ENCODE peak calls at places on chromosomes 4 and X, in seven cellular contexts. One of them, this sample, is unnamed.

GRCh38 chr4:80266902-80267380 is 477 bp downstream of the FGF5 start:
- DNase-seq in WTC11: peak
- DNase-seq in EL: peak
- DNase-seq in A172: peak
- DNase-seq in activated CD4-positive, CD25-positive, alpha-beta regulatory T cell: no peak
- DNase-seq in ecto neural progenitor cell: no peak
- DNase-seq in T47D: no peak
- DNase-seq in this sample: no peak

GRCh38 chr4:122163301-122163700 is 11.2 kb downstream of the BLTP1 start:
- DNase-seq in WTC11: no peak
- DNase-seq in EL: no peak
- DNase-seq in A172: no peak
- DNase-seq in activated CD4-positive, CD25-positive, alpha-beta regulatory T cell: no peak
- DNase-seq in ecto neural progenitor cell: no peak
- DNase-seq in T47D: no peak
- DNase-seq in this sample: no peak

GRCh38 chr4:177159600-177159999 is 150.1 kb upstream of the NEIL3 start:
- DNase-seq in WTC11: no peak
- DNase-seq in EL: no peak
- DNase-seq in A172: no peak
- DNase-seq in activated CD4-positive, CD25-positive, alpha-beta regulatory T cell: no peak
- DNase-seq in ecto neural progenitor cell: no peak
- DNase-seq in T47D: no peak
- DNase-seq in this sample: no peak

GRCh38 chrX:48761674-48762471 is at the start of gene GLOD5:
- DNase-seq in WTC11: peak
- DNase-seq in EL: no peak
- DNase-seq in A172: peak
- DNase-seq in activated CD4-positive, CD25-positive, alpha-beta regulatory T cell: no peak
- DNase-seq in ecto neural progenitor cell: peak
- DNase-seq in T47D: peak
- DNase-seq in this sample: no peak

GRCh38 chr4:2817701-2818350 is 24.9 kb downstream of the SH3BP2 start:
- DNase-seq in WTC11: peak
- DNase-seq in EL: peak
- DNase-seq in A172: no peak
- DNase-seq in activated CD4-positive, CD25-positive, alpha-beta regulatory T cell: no peak
- DNase-seq in ecto neural progenitor cell: peak
- DNase-seq in T47D: peak
- DNase-seq in this sample: no peak

GRCh38 chrX:70087857-70088256 is 25.6 kb downstream of the OTUD6A start:
- DNase-seq in WTC11: no peak
- DNase-seq in EL: peak
- DNase-seq in A172: no peak
- DNase-seq in activated CD4-positive, CD25-positive, alpha-beta regulatory T cell: no peak
- DNase-seq in ecto neural progenitor cell: no peak
- DNase-seq in T47D: no peak
- DNase-seq in this sample: no peak

GRCh38 chrX:20521245-20521644 is 254.5 kb upstream of the RPS6KA3 start:
- DNase-seq in WTC11: no peak
- DNase-seq in EL: peak
- DNase-seq in A172: peak
- DNase-seq in activated CD4-positive, CD25-positive, alpha-beta regulatory T cell: no peak
- DNase-seq in ecto neural progenitor cell: no peak
- DNase-seq in T47D: no peak
- DNase-seq in this sample: no peak

GRCh38 chrX:40877869-40878268 is 142.5 kb upstream of the MED14 start:
- DNase-seq in WTC11: no peak
- DNase-seq in EL: peak
- DNase-seq in A172: no peak
- DNase-seq in activated CD4-positive, CD25-positive, alpha-beta regulatory T cell: no peak
- DNase-seq in ecto neural progenitor cell: no peak
- DNase-seq in T47D: no peak
- DNase-seq in this sample: peak

GRCh38 chr4:84028340-84028739 is 470.8 kb downstream of the NKX6-1 start:
- DNase-seq in WTC11: peak
- DNase-seq in EL: no peak
- DNase-seq in A172: no peak
- DNase-seq in activated CD4-positive, CD25-positive, alpha-beta regulatory T cell: no peak
- DNase-seq in ecto neural progenitor cell: no peak
- DNase-seq in T47D: no peak
- DNase-seq in this sample: no peak

GRCh38 chr4:148694702-148695101 is 252.5 kb upstream of the NR3C2 start:
- DNase-seq in WTC11: no peak
- DNase-seq in EL: no peak
- DNase-seq in A172: no peak
- DNase-seq in activated CD4-positive, CD25-positive, alpha-beta regulatory T cell: no peak
- DNase-seq in ecto neural progenitor cell: no peak
- DNase-seq in T47D: no peak
- DNase-seq in this sample: no peak

GRCh38 chr4:145580906-145581305 is 38.3 kb upstream of the MMAA start:
- DNase-seq in WTC11: no peak
- DNase-seq in EL: no peak
- DNase-seq in A172: no peak
- DNase-seq in activated CD4-positive, CD25-positive, alpha-beta regulatory T cell: no peak
- DNase-seq in ecto neural progenitor cell: no peak
- DNase-seq in T47D: no peak
- DNase-seq in this sample: no peak

GRCh38 chr4:8182858-8183725 is 16.0 kb upstream of the SH3TC1 start:
- DNase-seq in WTC11: no peak
- DNase-seq in EL: peak
- DNase-seq in A172: peak
- DNase-seq in activated CD4-positive, CD25-positive, alpha-beta regulatory T cell: no peak
- DNase-seq in ecto neural progenitor cell: no peak
- DNase-seq in T47D: no peak
- DNase-seq in this sample: no peak

GRCh38 chr4:158020734-158021346 is 152.0 kb downstream of the GASK1B start:
- DNase-seq in WTC11: no peak
- DNase-seq in EL: peak
- DNase-seq in A172: peak
- DNase-seq in activated CD4-positive, CD25-positive, alpha-beta regulatory T cell: no peak
- DNase-seq in ecto neural progenitor cell: no peak
- DNase-seq in T47D: no peak
- DNase-seq in this sample: no peak

GRCh38 chr4:11428701-11429571 is at the start of gene HS3ST1:
- DNase-seq in WTC11: peak
- DNase-seq in EL: no peak
- DNase-seq in A172: no peak
- DNase-seq in activated CD4-positive, CD25-positive, alpha-beta regulatory T cell: peak
- DNase-seq in ecto neural progenitor cell: peak
- DNase-seq in T47D: no peak
- DNase-seq in this sample: no peak

GRCh38 chrX:31260351-31260750 is 188.5 kb upstream of the FTHL17 start:
- DNase-seq in WTC11: no peak
- DNase-seq in EL: no peak
- DNase-seq in A172: no peak
- DNase-seq in activated CD4-positive, CD25-positive, alpha-beta regulatory T cell: no peak
- DNase-seq in ecto neural progenitor cell: no peak
- DNase-seq in T47D: no peak
- DNase-seq in this sample: no peak

GRCh38 chr4:7238300-7238960 is 46.1 kb downstream of the SORCS2 start:
- DNase-seq in WTC11: peak
- DNase-seq in EL: no peak
- DNase-seq in A172: no peak
- DNase-seq in activated CD4-positive, CD25-positive, alpha-beta regulatory T cell: no peak
- DNase-seq in ecto neural progenitor cell: no peak
- DNase-seq in T47D: no peak
- DNase-seq in this sample: no peak

GRCh38 chr4:20432098-20432497 is 180.4 kb downstream of the SLIT2 start:
- DNase-seq in WTC11: no peak
- DNase-seq in EL: no peak
- DNase-seq in A172: no peak
- DNase-seq in activated CD4-positive, CD25-positive, alpha-beta regulatory T cell: no peak
- DNase-seq in ecto neural progenitor cell: no peak
- DNase-seq in T47D: no peak
- DNase-seq in this sample: no peak

GRCh38 chr4:109298279-109299010 is 4.0 kb downstream of the COL25A1 start:
- DNase-seq in WTC11: no peak
- DNase-seq in EL: no peak
- DNase-seq in A172: peak
- DNase-seq in activated CD4-positive, CD25-positive, alpha-beta regulatory T cell: no peak
- DNase-seq in ecto neural progenitor cell: no peak
- DNase-seq in T47D: peak
- DNase-seq in this sample: no peak